ENCODE peak calls at places on chromosomes 1 and 21, in seven cellular contexts. J is ovary, H is PC-9, T is choroid plexus epithelial cell, R is dorsolateral prefrontal cortex, B is fibroblast of lung, O is heart left ventricle. X is an unnamed sample.

GRCh38 chr1:59204001-59204400 is 92.9 kb upstream of the FGGY start:
- DNase-seq in R (no peak), J (no peak), O (peak; percentile 27), T (peak; percentile 63), H (peak; percentile 41), B (no peak), X (peak; percentile 56)

GRCh38 chr1:181872562-181872961 is 188.9 kb downstream of the ZNF648 start:
- DNase-seq in R (no peak), H (no peak), J (no peak), B (no peak), O (no peak), T (no peak), X (no peak)

GRCh38 chr21:37436180-37436579 is 69.6 kb downstream of the DYRK1A start:
- DNase-seq in O (no peak), R (no peak), B (peak; percentile 36), H (no peak), J (no peak), T (no peak), X (no peak)

GRCh38 chr1:240044620-240045019 is 47.1 kb upstream of the FMN2 start:
- DNase-seq in J (no peak), H (no peak), T (no peak), O (no peak), B (peak; percentile 41), R (no peak), X (peak; percentile 71)

GRCh38 chr1:211118407-211119102 is 15.4 kb downstream of the KCNH1 start:
- DNase-seq in J (no peak), R (no peak), O (no peak), T (no peak), H (no peak), B (peak; percentile 66), X (peak; percentile 18)

GRCh38 chr1:172383541-172383940 is 36.9 kb upstream of the C1orf105 start:
- DNase-seq in T (peak; percentile 88), J (no peak), O (no peak), R (no peak), H (no peak), B (peak; percentile 88), X (peak; percentile 74)

GRCh38 chr21:45800339-45801080 is 157.0 kb downstream of the PCBP3 start:
- DNase-seq in O (no peak), B (no peak), R (no peak), J (no peak), T (no peak), H (no peak), X (no peak)

GRCh38 chr1:30847358-30847972 is 61.1 kb downstream of the SDC3 start:
- DNase-seq in H (no peak), B (peak; percentile 82), T (peak; percentile 38), O (peak; percentile 91), J (no peak), R (peak; percentile 91), X (peak; percentile 35)

GRCh38 chr21:45634511-45635183 is 8.9 kb upstream of the PCBP3 start:
- DNase-seq in R (no peak), T (peak; percentile 62), O (no peak), H (no peak), J (no peak), B (peak; percentile 70), X (peak; percentile 32)

GRCh38 chr1:176639136-176639535 is 176.2 kb downstream of the PAPPA2 start:
- DNase-seq in R (no peak), B (no peak), H (no peak), J (no peak), T (no peak), O (no peak), X (no peak)

GRCh38 chr1:68173283-68174172 is 58.8 kb downstream of the WLS start:
- DNase-seq in H (peak; percentile 74), J (peak; percentile 23), R (no peak), T (peak; percentile 66), O (no peak), B (peak; percentile 83), X (no peak)

GRCh38 chr1:224294775-224295174 is 35.2 kb downstream of the NVL start:
- DNase-seq in B (no peak), J (no peak), H (no peak), R (no peak), T (no peak), O (no peak), X (no peak)

GRCh38 chr21:15126948-15127347 is 62.1 kb upstream of the NRIP1 start:
- DNase-seq in T (no peak), J (no peak), O (no peak), R (no peak), B (no peak), H (no peak), X (no peak)

GRCh38 chr1:99602404-99602969 is 43.4 kb upstream of the PALMD start:
- DNase-seq in T (no peak), R (no peak), H (no peak), J (no peak), B (no peak), O (no peak), X (no peak)

GRCh38 chr1:26058052-26058595 is 9.3 kb downstream of the TRIM63 start:
- DNase-seq in O (no peak), J (no peak), B (no peak), R (no peak), T (no peak), H (no peak), X (no peak)

GRCh38 chr1:246794261-246795093 is 70.3 kb downstream of the SCCPDH start:
- DNase-seq in O (no peak), T (no peak), H (peak; percentile 38), R (no peak), B (peak; percentile 6), J (no peak), X (peak; percentile 51)

GRCh38 chr1:223123238-223123976 is 19.6 kb downstream of the TLR5 start:
- DNase-seq in O (peak; percentile 75), B (peak; percentile 28), J (peak; percentile 65), R (no peak), H (peak; percentile 51), T (peak; percentile 74), X (peak; percentile 56)

GRCh38 chr1:10867914-10868598 is 71.6 kb upstream of the CASZ1 start:
- DNase-seq in B (no peak), J (no peak), H (no peak), T (no peak), O (no peak), R (no peak), X (no peak)

GRCh38 chr21:43270800-43271261 is 102.0 kb downstream of the CRYAA start:
- DNase-seq in H (no peak), O (no peak), B (peak; percentile 13), J (no peak), T (no peak), R (peak; percentile 68), X (no peak)

GRCh38 chr1:223886516-223886921 is 40.8 kb upstream of the TP53BP2 start:
- DNase-seq in R (no peak), H (peak; percentile 76), B (no peak), T (no peak), O (no peak), J (no peak), X (no peak)

GRCh38 chr1:71464016-71464415 is 383.2 kb upstream of the ZRANB2 start:
- DNase-seq in O (no peak), T (no peak), H (no peak), R (no peak), J (no peak), B (peak; percentile 5), X (no peak)

GRCh38 chr1:167227934-167228378 is 7.3 kb downstream of the POU2F1 start:
- DNase-seq in O (no peak), R (no peak), H (peak; percentile 71), B (no peak), J (no peak), T (peak; percentile 17), X (no peak)

GRCh38 chr1:197923013-197923412 is 5.8 kb downstream of the LHX9 start:
- DNase-seq in O (no peak), H (no peak), R (no peak), J (no peak), T (no peak), B (no peak), X (no peak)

GRCh38 chr1:175314300-175314699 is 121.7 kb upstream of the KIAA0040 start:
- DNase-seq in J (no peak), H (no peak), T (no peak), B (no peak), O (no peak), R (no peak), X (no peak)

GRCh38 chr1:18289597-18289996 is 182.0 kb downstream of the IGSF21 start:
- DNase-seq in J (no peak), T (no peak), R (no peak), H (no peak), B (no peak), O (no peak), X (no peak)

GRCh38 chr1:18875107-18875795 is 15.8 kb upstream of the TAS1R2 start:
- DNase-seq in H (peak; percentile 55), J (peak; percentile 62), T (peak; percentile 94), O (peak; percentile 74), R (peak; percentile 83), B (peak; percentile 73), X (peak; percentile 85)

GRCh38 chr21:42200906-42201614 is 17.9 kb upstream of the ABCG1 start:
- DNase-seq in R (no peak), H (no peak), T (no peak), O (no peak), B (no peak), J (no peak), X (no peak)

GRCh38 chr1:37931493-37932158 is 15.2 kb downstream of the INPP5B start:
- DNase-seq in R (peak; percentile 97), J (peak; percentile 91), T (peak; percentile 96), H (peak; percentile 96), O (peak; percentile 96), B (peak; percentile 92), X (peak; percentile 94)
- TF ChIP-seq CTCF in R (peak; percentile 67), J (no peak), T (no peak), H (no peak), O (no peak), B (no peak), X (no peak)

GRCh38 chr1:32765561-32766327 is 51.4 kb downstream of the YARS1 start:
- DNase-seq in B (no peak), T (no peak), H (no peak), R (no peak), J (peak; percentile 25), O (no peak), X (no peak)
- H3K4me3 ChIP-seq in B (no peak overlapping the region), T (no peak overlapping the region), H (no peak overlapping the region), R (no peak overlapping the region), J (no peak overlapping the region), O (no peak overlapping the region), X (no peak overlapping the region)

DNA sequence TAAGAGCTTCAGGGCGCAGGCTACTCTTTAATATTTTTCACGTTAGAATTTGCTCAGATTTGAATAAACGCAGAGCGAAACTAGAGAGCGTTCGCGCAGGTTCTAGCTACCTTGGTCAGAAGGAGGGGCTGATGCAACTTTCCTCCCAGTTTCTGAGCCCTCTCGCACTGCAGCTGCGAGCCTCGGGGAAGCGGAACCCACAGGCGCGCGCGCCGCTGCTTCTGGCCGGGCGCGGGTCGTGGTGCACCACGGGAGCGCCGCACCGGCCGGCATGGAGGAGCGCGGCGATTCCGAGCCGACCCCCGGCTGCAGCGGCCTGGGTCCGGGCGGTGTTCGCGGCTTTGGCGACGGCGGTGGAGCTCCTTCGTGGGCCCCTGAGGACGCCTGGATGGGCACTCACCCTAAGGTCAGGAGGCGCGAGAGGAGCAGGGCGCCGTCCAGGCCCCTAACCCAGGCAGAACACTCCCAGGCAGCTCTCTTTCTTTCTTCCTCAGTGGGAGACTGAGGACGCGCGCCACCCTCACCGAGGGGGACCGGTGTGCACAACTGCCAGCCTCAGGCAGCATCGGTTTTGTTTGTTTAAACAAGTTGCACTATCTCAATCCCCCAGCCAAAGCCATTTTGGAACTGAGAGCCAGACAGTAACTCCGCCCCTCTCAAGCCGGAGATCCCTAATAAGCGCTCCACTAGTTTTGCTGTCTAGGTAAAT is at the start of gene TSEN15:
- DNase-seq in J (peak; percentile 55), H (peak; percentile 78), B (peak; percentile 82), T (peak; percentile 89), O (peak; percentile 81), R (peak; percentile 80), X (peak; percentile 83)
- TF ChIP-seq CTCF in J (no peak), H (no peak), B (no peak), T (no peak), O (no peak), R (peak; percentile 46), X (no peak)

GRCh38 chr1:84735483-84735882 is 45.2 kb upstream of the SSX2IP start:
- DNase-seq in O (no peak), H (no peak), R (no peak), J (no peak), B (peak; percentile 54), T (no peak), X (no peak)
- H3K4me3 ChIP-seq in O (no peak overlapping the region), H (no peak overlapping the region), R (no peak overlapping the region), J (no peak overlapping the region), B (no peak overlapping the region), T (no peak overlapping the region), X (no peak overlapping the region)